ENCODE peak calls at places on chromosomes 7 and 10, in seven cellular contexts. A is sigmoid colon, O is BJ, V is neural progenitor cell, K is fibroblast of lung, J is MM.1S, X is astrocyte of the spinal cord. Y is an unnamed sample.
A peak's percentile ranks its signal among the peaks of the same experiment; 100 is the strongest.

GRCh38 chr7:121519548-121520521 is 123.7 kb upstream of the FAM3C start:
- DNase-seq in A (peak; percentile 70), O (no peak), V (no peak), K (no peak), J (no peak), X (peak; percentile 17), Y (no peak)

GRCh38 chr7:17546206-17546998 is 247.9 kb downstream of the AHR start:
- DNase-seq in A (no peak), O (no peak), V (no peak), K (peak; percentile 75), J (no peak), X (peak; percentile 47), Y (no peak)

GRCh38 chr7:69994907-69995542 is 396.8 kb downstream of the AUTS2 start:
- DNase-seq in A (no peak), O (no peak), V (no peak), K (no peak), J (no peak), X (no peak), Y (no peak)

GRCh38 chr7:138170959-138171703 is 94.9 kb downstream of the AKR1D1 start:
- DNase-seq in A (no peak), O (no peak), V (no peak), K (no peak), J (peak; percentile 88), X (no peak), Y (no peak)

GRCh38 chr7:7276151-7276550 is 93.8 kb downstream of the C1GALT1 start:
- DNase-seq in A (no peak), O (no peak), V (no peak), K (peak; percentile 9), J (no peak), X (no peak), Y (no peak)

GRCh38 chr7:5320802-5321396 is 38.2 kb downstream of the SLC29A4 start:
- DNase-seq in A (no peak), O (no peak), V (no peak), K (no peak), J (no peak), X (no peak), Y (no peak)

GRCh38 chr7:102834999-102835398 is 77.8 kb upstream of the LRRC17 start:
- DNase-seq in A (no peak), O (peak; percentile 23), V (no peak), K (peak; percentile 96), J (peak; percentile 16), X (peak; percentile 92), Y (peak; percentile 85)

GRCh38 chr10:10891437-10891836 is 126.2 kb upstream of the CELF2 start:
- DNase-seq in A (no peak), O (peak; percentile 52), V (no peak), K (peak; percentile 82), J (no peak), X (peak; percentile 60), Y (no peak)

DNA sequence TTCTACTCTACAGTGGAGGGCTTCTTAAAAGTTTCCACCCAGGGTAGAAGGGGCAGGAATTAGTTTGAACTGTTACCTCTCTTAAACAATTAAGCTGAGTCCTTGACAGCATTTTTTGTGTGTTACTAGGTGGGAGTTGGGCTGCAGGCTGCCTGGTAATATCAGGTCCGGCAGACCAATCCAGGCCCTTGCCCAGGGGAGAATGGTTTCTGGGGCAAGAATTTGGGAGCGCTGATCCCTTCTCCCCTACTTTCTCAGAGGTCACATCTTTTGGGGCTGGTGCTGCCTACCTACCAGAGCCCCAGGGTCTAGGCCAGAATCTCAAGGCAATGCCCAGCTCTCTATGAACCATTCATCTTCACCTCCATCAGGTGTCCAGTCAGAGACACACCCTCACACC is 1.6 kb downstream of the PPRC1 start:
- DNase-seq in A (no peak), O (no peak), V (no peak), K (no peak), J (no peak), X (no peak), Y (no peak)
- H3K4me3 ChIP-seq in A (no peak overlapping the region), O (peak overlapping the region; percentile 96), V (peak overlapping the region; percentile 91), K (peak overlapping the region; percentile 90), J (peak overlapping the region; percentile 91), X (peak overlapping the region; percentile 98), Y (peak overlapping the region; percentile 99)

GRCh38 chr10:3785849-3786290 is 861 bp upstream of the KLF6 start:
- DNase-seq in A (peak; percentile 78), O (no peak), V (peak; percentile 55), K (peak; percentile 37), J (peak; percentile 47), X (peak; percentile 66), Y (no peak)
- TF ChIP-seq CTCF in A (no peak), O (peak; percentile 9), V (no peak), K (no peak), J (no peak), X (no peak), Y (no peak)

DNA sequence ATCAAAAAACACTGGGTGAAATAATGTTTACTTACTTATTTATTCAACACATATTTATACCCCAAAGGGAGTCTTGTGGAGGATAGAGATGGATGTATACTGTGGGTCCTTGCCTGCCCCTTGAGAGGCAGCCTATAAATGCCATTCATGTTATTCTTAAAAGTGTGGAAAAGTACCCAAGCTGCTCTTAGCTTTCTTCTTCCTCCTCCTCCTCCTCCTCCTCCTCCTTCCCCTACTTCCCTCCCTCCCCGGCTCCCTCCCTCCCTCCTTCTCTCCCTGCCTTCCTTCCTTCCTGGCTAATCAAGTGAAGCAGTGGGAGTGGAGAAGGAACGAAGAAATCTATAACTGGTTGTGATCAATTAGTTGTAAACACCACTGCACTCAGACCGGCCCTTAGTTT is 21.2 kb upstream of the IGF2BP3 start:
- DNase-seq in A (no peak), O (no peak), V (no peak), K (no peak), J (no peak), X (no peak), Y (no peak)
- H3K4me3 ChIP-seq in A (no peak overlapping the region), O (no peak overlapping the region), V (no peak overlapping the region), K (no peak overlapping the region), J (no peak overlapping the region), X (no peak overlapping the region), Y (no peak overlapping the region)

GRCh38 chr7:141312395-141312794 is 238.5 kb downstream of the TMEM178B start:
- DNase-seq in A (no peak), O (no peak), V (no peak), K (no peak), J (no peak), X (no peak), Y (no peak)
- TF ChIP-seq CTCF in A (no peak), O (no peak), V (no peak), K (no peak), J (no peak), X (no peak), Y (no peak)

GRCh38 chr10:86364551-86365345 is 1.8 kb downstream of the GRID1 start:
- DNase-seq in A (peak; percentile 61), O (no peak), V (peak; percentile 82), K (peak; percentile 8), J (no peak), X (no peak), Y (no peak)
- H3K4me3 ChIP-seq in A (peak overlapping the region; percentile 64), O (peak overlapping the region; percentile 30), V (peak overlapping the region; percentile 24), K (no peak overlapping the region), J (no peak overlapping the region), X (no peak overlapping the region), Y (peak overlapping the region; percentile 36)

Y was measured in epithelial cell of proximal tubule.